ENCODE peak calls at places on chromosomes 7 and 10, in four cellular contexts. D is GM06990, T is colonic mucosa, A is transverse colon. J is an unnamed sample.

GRCh38 chr10:126950401-126951105 is 45.3 kb downstream of the DOCK1 start:
- DNase-seq in D (no peak), T (no peak), A (no peak), J (no peak)

GRCh38 chr7:26813426-26813825 is 51.0 kb downstream of the SKAP2 start:
- DNase-seq in D (no peak), T (no peak), A (no peak), J (no peak)

GRCh38 chr10:120570418-120570817 is 113.4 kb downstream of the PLPP4 start:
- DNase-seq in D (no peak), T (no peak), A (no peak), J (no peak)

GRCh38 chr7:27424749-27425148 is 182.1 kb downstream of the EVX1 start:
- DNase-seq in D (no peak), T (peak; percentile 40), A (peak; percentile 27), J (no peak)

GRCh38 chr7:24609570-24609969 is 36.3 kb downstream of the PALS2 start:
- DNase-seq in D (no peak), T (no peak), A (no peak), J (no peak)

GRCh38 chr7:91945476-91945875 is 4.8 kb downstream of the AKAP9 start:
- DNase-seq in D (no peak), T (no peak), A (no peak), J (no peak)

GRCh38 chr10:121662945-121663917 is 65.0 kb upstream of the FGFR2 start:
- DNase-seq in D (no peak), T (peak; percentile 37), A (peak; percentile 35), J (no peak)

GRCh38 chr7:75993689-75994387 is 557 bp downstream of the TMEM120A start:
- DNase-seq in D (no peak), T (peak; percentile 65), A (peak; percentile 59), J (peak; percentile 73)

GRCh38 chr7:80054356-80054755 is 80.3 kb upstream of the GNAI1 start:
- DNase-seq in D (no peak), T (no peak), A (no peak), J (no peak)

GRCh38 chr7:29606287-29606721 is 42.7 kb downstream of the PRR15 start:
- DNase-seq in D (no peak), T (peak; percentile 78), A (peak; percentile 55), J (no peak)

GRCh38 chr7:53191836-53192443 is 156.5 kb downstream of the POM121L12 start:
- DNase-seq in D (no peak), T (no peak), A (no peak), J (no peak)

GRCh38 chr7:108132551-108133265 is 2.5 kb upstream of the LAMB4 start:
- DNase-seq in D (no peak), T (no peak), A (no peak), J (no peak)

GRCh38 chr7:66379761-66380160 is 174.6 kb downstream of the TPST1 start:
- DNase-seq in D (no peak), T (no peak), A (no peak), J (no peak)

GRCh38 chr10:125840955-125841354 is 17.6 kb downstream of the BCCIP start:
- DNase-seq in D (no peak), T (no peak), A (no peak), J (no peak)

GRCh38 chr7:74587435-74588126 is 69.9 kb upstream of the GTF2I start:
- DNase-seq in D (peak; percentile 86), T (peak; percentile 89), A (peak; percentile 81), J (peak; percentile 84)

GRCh38 chr10:101934911-101935310 is 91.3 kb upstream of the KCNIP2 start:
- DNase-seq in D (no peak), T (no peak), A (no peak), J (no peak)

GRCh38 chr10:102627446-102628293 is 16.6 kb upstream of the TRIM8 start:
- DNase-seq in D (no peak), T (no peak), A (no peak), J (no peak)

GRCh38 chr7:112358456-112358855 is 91.8 kb upstream of the IFRD1 start:
- DNase-seq in D (no peak), T (no peak), A (no peak), J (no peak)

GRCh38 chr7:25429731-25430130 is 201.4 kb upstream of the NPVF start:
- DNase-seq in D (no peak), T (no peak), A (peak; percentile 22), J (no peak)

GRCh38 chr7:22251284-22251683 is 105.7 kb downstream of the RAPGEF5 start:
- DNase-seq in D (no peak), T (no peak), A (no peak), J (no peak)

GRCh38 chr7:92013611-92014010 is 72.9 kb downstream of the AKAP9 start:
- DNase-seq in D (no peak), T (no peak), A (no peak), J (no peak)

GRCh38 chr7:7554021-7554432 is 12.7 kb upstream of the MIOS start:
- DNase-seq in D (no peak), T (no peak), A (no peak), J (no peak)

GRCh38 chr7:30433082-30433481 is 45.5 kb downstream of the NOD1 start:
- DNase-seq in D (no peak), T (peak; percentile 43), A (peak; percentile 45), J (no peak)

GRCh38 chr10:35447693-35448407 is 111.5 kb downstream of the CCNY start:
- DNase-seq in D (no peak), T (peak; percentile 58), A (peak; percentile 35), J (no peak)

GRCh38 chr7:82701941-82702340 is 258.4 kb upstream of the CACNA2D1 start:
- DNase-seq in D (no peak), T (no peak), A (no peak), J (no peak)

GRCh38 chr7:1579481-1580421 is 9.9 kb upstream of the PSMG3 start:
- DNase-seq in D (peak; percentile 39), T (peak; percentile 75), A (peak; percentile 76), J (peak; percentile 85)

GRCh38 chr10:17236468-17236886 is 8.4 kb downstream of the VIM start:
- DNase-seq in D (no peak), T (no peak), A (no peak), J (no peak)

GRCh38 chr7:2138146-2138765 is 94.5 kb downstream of the MAD1L1 start:
- DNase-seq in D (peak; percentile 38), T (no peak), A (peak; percentile 19), J (peak; percentile 88)

GRCh38 chr7:155886391-155887173 is 74.3 kb upstream of the SHH start:
- DNase-seq in D (no peak), T (no peak), A (no peak), J (no peak)

GRCh38 chr7:80410081-80410480 is 101.8 kb downstream of the GNAT3 start:
- DNase-seq in D (no peak), T (no peak), A (no peak), J (no peak)

GRCh38 chr7:127943541-127944521 is 87.4 kb downstream of the LRRC4 start:
- DNase-seq in D (no peak), T (no peak), A (no peak), J (no peak)

GRCh38 chr7:105399043-105399725 is 10.5 kb upstream of the SRPK2 start:
- DNase-seq in D (no peak), T (no peak), A (no peak), J (peak; percentile 22)

DNA sequence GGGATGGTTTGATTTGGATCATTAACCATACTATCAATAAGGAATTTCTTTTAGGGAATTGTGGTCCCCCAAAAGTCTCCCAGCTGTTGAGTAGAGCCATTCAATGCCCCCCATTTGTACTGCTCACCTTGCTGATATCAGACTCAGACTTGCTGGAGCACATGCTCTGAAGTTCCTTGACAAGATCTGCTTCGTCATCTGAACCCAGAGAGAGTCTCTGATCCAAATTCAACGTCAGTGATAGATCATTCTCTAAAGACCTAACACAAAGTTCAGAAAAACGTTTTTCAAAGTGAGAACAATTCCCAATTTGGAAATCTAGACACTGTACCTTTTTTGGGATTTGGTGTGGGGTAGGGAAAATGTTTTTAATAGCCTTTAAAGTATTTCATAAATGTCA is 153.9 kb downstream of the CTTNBP2 start:
- DNase-seq in D (no peak), T (no peak), A (no peak), J (no peak)
- TF ChIP-seq CTCF in D (no peak), T (no peak), A (no peak), J (no peak)

GRCh38 chr10:73095479-73096021 is 1.1 kb downstream of the P4HA1 start:
- DNase-seq in D (peak; percentile 24), T (peak; percentile 79), A (peak; percentile 58), J (no peak)

GRCh38 chr10:73096041-73096451 is 620 bp downstream of the P4HA1 start:
- DNase-seq in D (peak; percentile 82), T (peak; percentile 67), A (peak; percentile 74), J (peak; percentile 66)

GRCh38 chr10:73097305-73097670 is 622 bp upstream of the P4HA1 start:
- DNase-seq in D (no peak), T (no peak), A (no peak), J (no peak)

GRCh38 chr10:73094986-73095478 is 1.6 kb downstream of the P4HA1 start:
- DNase-seq in D (no peak), T (no peak), A (no peak), J (no peak)

GRCh38 chr10:73096452-73097304 is at the start of gene P4HA1:
- DNase-seq in D (peak; percentile 100), T (peak; percentile 98), A (peak; percentile 99), J (peak; percentile 97)
- TF ChIP-seq CTCF in D (peak; percentile 89), T (peak; percentile 42), A (peak; percentile 61), J (peak; percentile 92)

DNA sequence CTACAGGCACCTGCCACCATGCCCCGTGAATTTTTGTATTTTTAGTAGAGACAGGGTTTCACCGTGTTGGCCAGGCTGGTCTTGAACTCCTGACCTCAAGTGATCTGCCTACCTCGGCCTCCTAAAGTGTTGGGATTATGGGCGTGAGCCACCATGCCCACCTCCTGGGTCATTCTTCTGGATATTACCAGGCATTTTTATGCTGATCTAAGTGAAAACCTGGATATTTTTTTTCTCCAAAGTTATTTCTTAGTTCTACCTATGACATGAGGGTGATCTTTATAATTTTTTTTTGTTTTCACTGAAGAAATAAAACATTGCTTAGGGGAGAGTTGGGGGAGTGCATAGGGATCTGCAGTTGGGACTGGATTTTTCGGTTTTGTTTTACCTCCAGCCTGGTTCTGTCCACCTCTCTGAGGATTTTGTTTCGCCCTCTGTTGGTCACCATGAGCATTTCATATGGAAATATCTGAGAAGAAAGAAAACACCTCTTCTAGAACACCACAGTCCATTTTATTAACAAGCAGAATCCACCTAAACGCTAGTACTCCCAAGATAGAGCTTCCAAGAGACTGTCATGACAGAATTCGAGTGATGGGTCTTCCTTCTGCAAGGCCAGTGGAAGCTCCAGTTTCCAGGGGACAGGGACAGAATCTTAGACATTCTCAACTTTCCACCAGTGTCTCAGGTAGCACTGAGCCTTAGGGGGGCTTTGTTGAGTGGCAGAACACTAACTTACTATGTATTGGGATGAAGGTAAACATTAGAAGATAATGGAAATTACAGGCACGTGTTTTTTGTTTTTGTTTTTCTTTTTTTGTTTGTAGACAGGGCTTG is 33.4 kb upstream of the AFAP1L2 start:
- DNase-seq in D (no peak), T (no peak), A (no peak), J (peak; percentile 25)
- TF ChIP-seq CTCF in D (peak; percentile 45), T (peak; percentile 34), A (peak; percentile 42), J (peak; percentile 47)

GRCh38 chr10:133536198-133536597 is 9.0 kb downstream of the CYP2E1 start:
- DNase-seq in D (no peak), T (no peak), A (no peak), J (no peak)
- TF ChIP-seq CTCF in D (no peak), T (no peak), A (no peak), J (no peak)

DNA sequence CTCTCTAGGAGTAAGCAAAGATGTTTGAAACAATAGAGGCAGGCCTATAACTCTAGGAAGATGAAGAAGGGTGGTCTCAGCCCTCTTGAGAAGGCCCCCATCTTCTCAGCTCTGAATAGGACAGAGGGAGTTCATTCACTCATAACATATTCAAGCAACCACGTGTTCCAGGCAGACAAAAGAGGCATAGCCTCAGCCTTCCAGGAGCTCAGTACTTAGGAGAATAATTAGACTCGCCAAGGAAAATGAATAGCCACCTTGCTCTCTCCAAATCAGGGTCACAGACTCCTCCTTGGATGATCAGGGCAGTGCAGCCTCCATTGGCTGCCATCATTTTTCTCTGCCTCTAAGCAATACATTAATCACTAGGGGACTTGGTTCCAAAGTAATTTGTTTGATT is 47.3 kb upstream of the HNRNPH3 start:
- DNase-seq in D (no peak), T (no peak), A (no peak), J (no peak)
- TF ChIP-seq CTCF in D (no peak), T (no peak), A (no peak), J (no peak)